ENCODE peak calls at places on chromosome 1, in four cellular contexts. I is HCT116, N is SK-N-SH, W is H1. G is an unnamed sample.

GRCh38 chr1:3712573-3713535 is 39.4 kb upstream of the CCDC27 start:
- DNase-seq in W (no peak), I (no peak), N (peak; percentile 71), G (no peak)

GRCh38 chr1:228768345-228768717 is 33.1 kb downstream of the RHOU start:
- DNase-seq in N (peak; percentile 66), I (no peak), W (no peak), G (no peak)

GRCh38 chr1:31216016-31216415 is 23.7 kb downstream of the NKAIN1 start:
- DNase-seq in N (peak; percentile 84), W (no peak), I (no peak), G (no peak)

GRCh38 chr1:112548540-112548939 is 39.8 kb downstream of the WNT2B start:
- DNase-seq in W (no peak), N (no peak), I (no peak), G (no peak)

GRCh38 chr1:145994391-145995120 is 1.8 kb downstream of the TXNIP start:
- DNase-seq in N (no peak), I (no peak), W (no peak), G (no peak)

GRCh38 chr1:93702828-93703183 is 21.2 kb upstream of the BCAR3 start:
- DNase-seq in I (no peak), W (no peak), N (no peak), G (no peak)

GRCh38 chr1:165449121-165449520 is 4.2 kb upstream of the RXRG start:
- DNase-seq in W (no peak), N (no peak), I (no peak), G (no peak)

GRCh38 chr1:117095237-117095636 is 26.3 kb downstream of the TRIM45 start:
- DNase-seq in I (no peak), N (no peak), W (no peak), G (no peak)

GRCh38 chr1:27868932-27869718 is 3.2 kb upstream of the THEMIS2 start:
- DNase-seq in I (no peak), W (no peak), N (no peak), G (no peak)

GRCh38 chr1:97265630-97266029 is 544.0 kb downstream of the PTBP2 start:
- DNase-seq in I (no peak), N (no peak), W (no peak), G (no peak)

GRCh38 chr1:10283318-10283984 is 73.1 kb downstream of the KIF1B start:
- DNase-seq in I (no peak), W (no peak), N (no peak), G (no peak)

GRCh38 chr1:165841582-165842362 is 14.4 kb downstream of the UCK2 start:
- DNase-seq in N (no peak), W (no peak), I (no peak), G (no peak)

GRCh38 chr1:170253180-170253579 is 107.4 kb downstream of the NTMT2 start:
- DNase-seq in W (no peak), I (no peak), N (no peak), G (no peak)

GRCh38 chr1:203682401-203683383 is 56.1 kb downstream of the ATP2B4 start:
- DNase-seq in I (peak; percentile 91), W (no peak), N (no peak), G (peak; percentile 12)

GRCh38 chr1:6185151-6185550 is 5.0 kb upstream of the CHD5 start:
- DNase-seq in W (no peak), I (no peak), N (no peak), G (no peak)

GRCh38 chr1:154951901-154952657 is 3.8 kb downstream of the PBXIP1 start:
- DNase-seq in N (peak; percentile 49), I (no peak), W (no peak), G (no peak)

GRCh38 chr1:225897595-225898514 is 8.9 kb upstream of the LEFTY1 start:
- DNase-seq in W (no peak), I (no peak), N (no peak), G (peak; percentile 41)

GRCh38 chr1:152348447-152348846 is 11.4 kb downstream of the FLG2 start:
- DNase-seq in N (no peak), W (no peak), I (peak; percentile 13), G (no peak)

GRCh38 chr1:217627431-217627830 is 3.5 kb downstream of the GPATCH2 start:
- DNase-seq in W (no peak), I (no peak), N (no peak), G (no peak)

GRCh38 chr1:27724961-27725373 is 794 bp upstream of the FAM76A start:
- DNase-seq in W (peak; percentile 25), I (no peak), N (peak; percentile 9), G (no peak)

GRCh38 chr1:33348194-33348593 is 27.3 kb upstream of the A3GALT2 start:
- DNase-seq in I (no peak), W (no peak), N (no peak), G (no peak)

GRCh38 chr1:94302497-94302896 is 65.1 kb upstream of the ARHGAP29 start:
- DNase-seq in W (no peak), I (no peak), N (no peak), G (no peak)

GRCh38 chr1:158035976-158036583 is 42.6 kb downstream of the KIRREL1 start:
- DNase-seq in W (no peak), N (peak; percentile 15), I (peak; percentile 28), G (peak; percentile 66)

GRCh38 chr1:62318320-62318755 is 896 bp downstream of the KANK4 start:
- DNase-seq in I (no peak), W (no peak), N (no peak), G (no peak)

GRCh38 chr1:46812996-46813857 is 14.4 kb downstream of the CYP4B1 start:
- DNase-seq in W (no peak), I (no peak), N (no peak), G (no peak)

GRCh38 chr1:201954263-201955008 is 867 bp upstream of the TIMM17A start:
- DNase-seq in I (no peak), N (no peak), W (no peak), G (no peak)

GRCh38 chr1:228280961-228281591 is 73.2 kb downstream of the OBSCN start:
- DNase-seq in N (no peak), W (no peak), I (no peak), G (no peak)

GRCh38 chr1:94708299-94708685 is 111.9 kb upstream of the SLC44A3 start:
- DNase-seq in W (no peak), I (no peak), N (no peak), G (no peak)

GRCh38 chr1:44417351-44418021 is 12.4 kb downstream of the RNF220 start:
- DNase-seq in N (peak; percentile 81), I (no peak), W (peak; percentile 76), G (no peak)

GRCh38 chr1:117128323-117129079 is 7.0 kb upstream of the TRIM45 start:
- DNase-seq in I (peak; percentile 33), N (peak; percentile 47), W (no peak), G (peak; percentile 2)

GRCh38 chr1:78155121-78155520 is 109.4 kb downstream of the GIPC2 start:
- DNase-seq in W (peak; percentile 29), I (no peak), N (no peak), G (no peak)

GRCh38 chr1:163144418-163144817 is 58.3 kb downstream of the RGS5 start:
- DNase-seq in W (no peak), I (no peak), N (no peak), G (no peak)

GRCh38 chr1:246608616-246609376 is 42.5 kb downstream of the CNST start:
- DNase-seq in N (peak; percentile 42), W (no peak), I (peak; percentile 56), G (peak; percentile 77)

GRCh38 chr1:30321996-30322858 is 401.2 kb downstream of the MATN1 start:
- DNase-seq in N (no peak), W (no peak), I (no peak), G (no peak)

GRCh38 chr1:34163792-34164509 is 1.1 kb downstream of the CSMD2 start:
- DNase-seq in W (no peak), I (no peak), N (peak; percentile 64), G (no peak)

GRCh38 chr1:53343831-53344668 is 16.2 kb upstream of the LRP8 start:
- DNase-seq in N (no peak), I (no peak), W (no peak), G (peak; percentile 36)
- TF ChIP-seq JUND in N (no peak), I (no peak), W (no peak), G (no peak)

DNA sequence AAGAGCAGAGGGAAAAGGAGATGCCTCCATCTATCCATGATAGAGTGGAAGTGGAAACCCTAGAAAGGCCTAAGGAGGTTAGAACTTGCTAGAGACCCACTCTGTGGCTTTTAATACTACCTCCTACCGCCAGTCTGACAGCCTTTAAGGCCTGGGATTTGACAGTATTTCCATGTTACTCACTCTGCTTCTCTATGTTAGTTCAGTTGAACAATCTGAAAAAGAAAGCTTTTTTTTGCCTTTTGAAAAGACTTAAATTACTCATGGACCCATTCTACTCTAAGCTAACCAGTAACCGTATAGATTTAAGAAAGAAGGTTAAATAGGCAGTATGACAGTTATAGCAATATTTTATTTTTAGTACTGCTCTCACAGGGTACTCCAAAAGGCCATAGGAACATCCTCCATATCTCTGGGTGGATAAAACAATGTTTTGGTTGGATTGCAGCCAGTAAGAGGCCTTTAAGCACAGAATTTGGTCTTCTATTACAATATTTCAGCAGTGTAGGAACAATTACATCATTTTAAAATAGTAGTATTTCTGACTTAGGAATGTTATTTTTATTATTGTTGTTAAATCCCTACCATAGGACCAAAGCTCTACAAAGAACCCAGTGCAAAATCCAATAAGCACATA is 15.9 kb upstream of the GPR25 start:
- DNase-seq in I (no peak), N (no peak), W (no peak), G (no peak)
- TF ChIP-seq JUND in I (no peak), N (no peak), W (no peak), G (no peak)

GRCh38 chr1:66168467-66168887 is 365.5 kb upstream of the SGIP1 start:
- DNase-seq in N (no peak), I (no peak), W (no peak), G (no peak)
- TF ChIP-seq JUND in N (no peak), I (no peak), W (no peak), G (no peak)

GRCh38 chr1:11529330-11529729 is 50.4 kb downstream of the DISP3 start:
- DNase-seq in N (no peak), W (no peak), I (no peak), G (no peak)
- TF ChIP-seq JUND in N (no peak), W (no peak), I (no peak), G (no peak)

GRCh38 chr1:209883341-209883971 is 54.6 kb upstream of the SYT14 start:
- DNase-seq in I (no peak), N (no peak), W (no peak), G (no peak)
- TF ChIP-seq JUND in I (no peak), N (peak; percentile 39), W (no peak), G (no peak)

GRCh38 chr1:214617843-214618242 is 14.8 kb downstream of the CENPF start:
- DNase-seq in I (no peak), W (no peak), N (no peak), G (no peak)
- TF ChIP-seq JUND in I (no peak), W (no peak), N (no peak), G (no peak)